ENCODE peak calls at places on chromosomes 5 and 9, in five cellular contexts. X is hypothalamus, F is EL, H is germinal center, V is NCI-H187. S is an unnamed sample.

GRCh38 chr9:122444366-122444765 is 33.4 kb downstream of the OR1J1 start:
- DNase-seq in V (no peak), H (no peak), F (peak), X (no peak), S (no peak)

GRCh38 chr5:113487779-113488644 is at the start of gene MCC:
- DNase-seq in H (peak), F (peak), X (peak), V (no peak), S (no peak)

GRCh38 chr9:104977168-104977567 is 49.2 kb upstream of the ABCA1 start:
- DNase-seq in H (no peak), V (no peak), F (no peak), X (no peak), S (no peak)

GRCh38 chr9:109585841-109586240 is 87.7 kb upstream of the PTPN3 start:
- DNase-seq in H (no peak), V (no peak), F (no peak), X (no peak), S (peak)

GRCh38 chr5:180129291-180130190 is 58.0 kb upstream of the RNF130 start:
- DNase-seq in F (no peak), X (no peak), V (no peak), H (no peak), S (no peak)

GRCh38 chr9:93574900-93575705 is 1.3 kb upstream of the PHF2 start:
- DNase-seq in F (peak), X (no peak), V (no peak), H (no peak), S (no peak)

GRCh38 chr5:76397200-76397599 is 5.9 kb upstream of the IQGAP2 start:
- DNase-seq in X (no peak), F (no peak), H (no peak), V (no peak), S (no peak)

GRCh38 chr9:77455312-77455927 is 192.7 kb downstream of the GNA14 start:
- DNase-seq in H (peak), V (no peak), X (no peak), F (peak), S (no peak)

GRCh38 chr5:170587808-170588207 is 84.0 kb downstream of the KCNIP1 start:
- DNase-seq in X (no peak), H (no peak), V (no peak), F (no peak), S (no peak)

GRCh38 chr5:115450741-115451140 is 93.8 kb downstream of the FEM1C start:
- DNase-seq in V (no peak), H (no peak), F (peak), X (no peak), S (no peak)

GRCh38 chr9:28206280-28206679 is 633.0 kb upstream of the C9orf72 start:
- DNase-seq in F (no peak), H (no peak), X (no peak), V (no peak), S (no peak)

GRCh38 chr5:126970517-126971017 is 59.8 kb downstream of the MARCHF3 start:
- DNase-seq in F (peak), X (no peak), H (no peak), V (no peak), S (no peak)

GRCh38 chr5:107605596-107606125 is 65.1 kb downstream of the EFNA5 start:
- DNase-seq in F (no peak), V (no peak), X (no peak), H (no peak), S (no peak)

GRCh38 chr5:112555197-112555596 is 136.1 kb upstream of the EPB41L4A start:
- DNase-seq in X (no peak), F (no peak), H (no peak), V (no peak), S (no peak)

GRCh38 chr5:98108497-98108896 is 665.0 kb upstream of the RGMB start:
- DNase-seq in X (no peak), F (peak), V (no peak), H (no peak), S (no peak)

GRCh38 chr5:460413-460700 is 17.4 kb downstream of the EXOC3 start:
- DNase-seq in F (no peak), V (no peak), H (no peak), X (no peak), S (no peak)

GRCh38 chr9:89433826-89434225 is 64.1 kb downstream of the SEMA4D start:
- DNase-seq in F (peak), V (no peak), X (no peak), H (no peak), S (no peak)

GRCh38 chr9:93890436-93890935 is 64.7 kb downstream of the BARX1 start:
- DNase-seq in X (no peak), F (no peak), V (no peak), H (no peak), S (no peak)

GRCh38 chr9:82606761-82607382 is 456.1 kb downstream of the RASEF start:
- DNase-seq in H (peak), F (peak), X (no peak), V (peak), S (no peak)

GRCh38 chr9:93259490-93260289 is 75.8 kb downstream of the WNK2 start:
- DNase-seq in H (no peak), X (no peak), F (no peak), V (no peak), S (no peak)

GRCh38 chr5:1896602-1897376 is 14.1 kb upstream of the IRX4 start:
- DNase-seq in V (no peak), X (no peak), H (no peak), F (no peak), S (no peak)

GRCh38 chr5:180213256-180213600 is 4.2 kb upstream of the RASGEF1C start:
- DNase-seq in X (no peak), F (no peak), V (no peak), H (no peak), S (no peak)

GRCh38 chr5:75367401-75367800 is 30.4 kb downstream of the HMGCR start:
- DNase-seq in V (no peak), H (no peak), F (peak), X (no peak), S (no peak)

GRCh38 chr5:39578887-39579497 is 154.2 kb upstream of the DAB2 start:
- DNase-seq in H (no peak), X (no peak), F (peak), V (no peak), S (no peak)

GRCh38 chr5:80592761-80593160 is 22.7 kb upstream of the ANKRD34B start:
- DNase-seq in V (no peak), F (no peak), H (no peak), X (no peak), S (no peak)

GRCh38 chr5:157172408-157172807 is 6.3 kb upstream of the GARIN3 start:
- DNase-seq in X (no peak), F (no peak), V (no peak), H (peak), S (no peak)

GRCh38 chr5:41748631-41749030 is 121.6 kb downstream of the OXCT1 start:
- DNase-seq in H (no peak), X (no peak), V (no peak), F (no peak), S (no peak)

GRCh38 chr5:97049175-97049574 is 93.2 kb downstream of the LIX1 start:
- DNase-seq in V (no peak), H (no peak), F (no peak), X (no peak), S (no peak)

GRCh38 chr5:149227168-149227826 is 44.4 kb upstream of the AFAP1L1 start:
- DNase-seq in V (no peak), H (no peak), X (no peak), F (peak), S (no peak)

S was measured in NCI-H2107.